ENCODE peak calls at places on chromosome 20, in nine cellular contexts. One of them, this sample, is unnamed.

GRCh38 chr20:34337544-34337943 is 25.5 kb upstream of the ITCH start:
- DNase-seq in neural crest cell: no peak
- DNase-seq in breast epithelium: no peak
- DNase-seq in gastrocnemius medialis: no peak
- DNase-seq in A549: no peak
- DNase-seq in uterus: no peak
- DNase-seq in fibroblast of lung: no peak
- DNase-seq in cardiac muscle cell: no peak
- DNase-seq in esophagus squamous epithelium: no peak
- DNase-seq in this sample: no peak

GRCh38 chr20:59385461-59385860 is 85.0 kb downstream of the EDN3 start:
- DNase-seq in breast epithelium: no peak
- DNase-seq in esophagus squamous epithelium: no peak
- DNase-seq in gastrocnemius medialis: no peak
- DNase-seq in neural crest cell: no peak
- DNase-seq in uterus: no peak
- DNase-seq in cardiac muscle cell: peak
- DNase-seq in A549: peak
- DNase-seq in fibroblast of lung: no peak
- DNase-seq in this sample: no peak

GRCh38 chr20:4830212-4830607 is 108.5 kb downstream of the PRND start:
- DNase-seq in A549: no peak
- DNase-seq in fibroblast of lung: no peak
- DNase-seq in gastrocnemius medialis: no peak
- DNase-seq in neural crest cell: no peak
- DNase-seq in breast epithelium: no peak
- DNase-seq in uterus: no peak
- DNase-seq in esophagus squamous epithelium: no peak
- DNase-seq in cardiac muscle cell: no peak
- DNase-seq in this sample: no peak

GRCh38 chr20:33465536-33466302 is 22.2 kb upstream of the SNTA1 start:
- DNase-seq in A549: no peak
- DNase-seq in gastrocnemius medialis: no peak
- DNase-seq in uterus: no peak
- DNase-seq in fibroblast of lung: peak
- DNase-seq in neural crest cell: peak
- DNase-seq in esophagus squamous epithelium: no peak
- DNase-seq in breast epithelium: no peak
- DNase-seq in cardiac muscle cell: no peak
- DNase-seq in this sample: no peak

GRCh38 chr20:6305536-6305935 is 182.7 kb upstream of the FERMT1 start:
- DNase-seq in fibroblast of lung: no peak
- DNase-seq in breast epithelium: no peak
- DNase-seq in neural crest cell: no peak
- DNase-seq in esophagus squamous epithelium: no peak
- DNase-seq in uterus: no peak
- DNase-seq in cardiac muscle cell: no peak
- DNase-seq in A549: no peak
- DNase-seq in gastrocnemius medialis: no peak
- DNase-seq in this sample: no peak

GRCh38 chr20:49916146-49917002 is 1.0 kb upstream of the SPATA2 start:
- DNase-seq in breast epithelium: no peak
- DNase-seq in gastrocnemius medialis: no peak
- DNase-seq in A549: peak
- DNase-seq in fibroblast of lung: peak
- DNase-seq in neural crest cell: no peak
- DNase-seq in uterus: no peak
- DNase-seq in esophagus squamous epithelium: no peak
- DNase-seq in cardiac muscle cell: no peak
- DNase-seq in this sample: no peak

GRCh38 chr20:8943638-8944037 is 125.2 kb upstream of the PLCB4 start:
- DNase-seq in esophagus squamous epithelium: no peak
- DNase-seq in fibroblast of lung: no peak
- DNase-seq in gastrocnemius medialis: no peak
- DNase-seq in uterus: no peak
- DNase-seq in A549: no peak
- DNase-seq in breast epithelium: no peak
- DNase-seq in neural crest cell: no peak
- DNase-seq in cardiac muscle cell: no peak
- DNase-seq in this sample: no peak

GRCh38 chr20:18506744-18507143 is 996 bp upstream of the SEC23B start:
- DNase-seq in A549: no peak
- DNase-seq in fibroblast of lung: no peak
- DNase-seq in breast epithelium: no peak
- DNase-seq in esophagus squamous epithelium: no peak
- DNase-seq in neural crest cell: no peak
- DNase-seq in gastrocnemius medialis: no peak
- DNase-seq in uterus: no peak
- DNase-seq in cardiac muscle cell: no peak
- DNase-seq in this sample: no peak

GRCh38 chr20:18623156-18623555 is 35.3 kb downstream of the DTD1 start:
- DNase-seq in cardiac muscle cell: no peak
- DNase-seq in gastrocnemius medialis: no peak
- DNase-seq in uterus: no peak
- DNase-seq in fibroblast of lung: no peak
- DNase-seq in neural crest cell: no peak
- DNase-seq in A549: no peak
- DNase-seq in esophagus squamous epithelium: no peak
- DNase-seq in breast epithelium: no peak
- DNase-seq in this sample: no peak

GRCh38 chr20:25992146-25992545 is 295.5 kb upstream of the ZNF337 start:
- DNase-seq in neural crest cell: no peak
- DNase-seq in cardiac muscle cell: no peak
- DNase-seq in uterus: no peak
- DNase-seq in breast epithelium: no peak
- DNase-seq in gastrocnemius medialis: no peak
- DNase-seq in esophagus squamous epithelium: no peak
- DNase-seq in fibroblast of lung: no peak
- DNase-seq in A549: no peak
- DNase-seq in this sample: no peak

GRCh38 chr20:50101281-50101680 is 11.7 kb downstream of the UBE2V1 start:
- DNase-seq in fibroblast of lung: no peak
- DNase-seq in cardiac muscle cell: no peak
- DNase-seq in esophagus squamous epithelium: no peak
- DNase-seq in gastrocnemius medialis: no peak
- DNase-seq in uterus: no peak
- DNase-seq in breast epithelium: no peak
- DNase-seq in neural crest cell: no peak
- DNase-seq in A549: no peak
- DNase-seq in this sample: no peak

GRCh38 chr20:5657190-5657872 is 92.9 kb upstream of the SHLD1 start:
- DNase-seq in fibroblast of lung: peak
- DNase-seq in uterus: peak
- DNase-seq in cardiac muscle cell: peak
- DNase-seq in neural crest cell: no peak
- DNase-seq in A549: peak
- DNase-seq in breast epithelium: no peak
- DNase-seq in esophagus squamous epithelium: no peak
- DNase-seq in gastrocnemius medialis: peak
- DNase-seq in this sample: no peak

GRCh38 chr20:19462491-19462890 is 250.0 kb downstream of the SLC24A3 start:
- DNase-seq in gastrocnemius medialis: no peak
- DNase-seq in uterus: no peak
- DNase-seq in fibroblast of lung: no peak
- DNase-seq in neural crest cell: no peak
- DNase-seq in A549: no peak
- DNase-seq in cardiac muscle cell: no peak
- DNase-seq in esophagus squamous epithelium: no peak
- DNase-seq in breast epithelium: no peak
- DNase-seq in this sample: peak

GRCh38 chr20:47740225-47741184 is 44.8 kb downstream of the SULF2 start:
- DNase-seq in neural crest cell: no peak
- DNase-seq in gastrocnemius medialis: peak
- DNase-seq in esophagus squamous epithelium: no peak
- DNase-seq in breast epithelium: no peak
- DNase-seq in fibroblast of lung: no peak
- DNase-seq in cardiac muscle cell: no peak
- DNase-seq in A549: peak
- DNase-seq in uterus: no peak
- DNase-seq in this sample: no peak

GRCh38 chr20:25042531-25043498 is 15.1 kb downstream of the ACSS1 start:
- DNase-seq in A549: no peak
- DNase-seq in breast epithelium: no peak
- DNase-seq in gastrocnemius medialis: no peak
- DNase-seq in uterus: no peak
- DNase-seq in cardiac muscle cell: no peak
- DNase-seq in fibroblast of lung: no peak
- DNase-seq in neural crest cell: no peak
- DNase-seq in esophagus squamous epithelium: peak
- DNase-seq in this sample: no peak

GRCh38 chr20:33267691-33268090 is 15.3 kb upstream of the BPIFB1 start:
- DNase-seq in uterus: no peak
- DNase-seq in A549: no peak
- DNase-seq in breast epithelium: no peak
- DNase-seq in neural crest cell: no peak
- DNase-seq in fibroblast of lung: no peak
- DNase-seq in gastrocnemius medialis: no peak
- DNase-seq in cardiac muscle cell: no peak
- DNase-seq in esophagus squamous epithelium: no peak
- DNase-seq in this sample: no peak

GRCh38 chr20:57335392-57335791 is 5.8 kb downstream of the SPO11 start:
- DNase-seq in gastrocnemius medialis: no peak
- DNase-seq in neural crest cell: no peak
- DNase-seq in fibroblast of lung: peak
- DNase-seq in cardiac muscle cell: no peak
- DNase-seq in uterus: no peak
- DNase-seq in breast epithelium: no peak
- DNase-seq in esophagus squamous epithelium: no peak
- DNase-seq in A549: peak
- DNase-seq in this sample: no peak
- TF ChIP-seq CTCF in gastrocnemius medialis: no peak
- TF ChIP-seq CTCF in neural crest cell: peak
- TF ChIP-seq CTCF in fibroblast of lung: no peak
- TF ChIP-seq CTCF in cardiac muscle cell: no peak
- TF ChIP-seq CTCF in uterus: no peak
- TF ChIP-seq CTCF in breast epithelium: no peak
- TF ChIP-seq CTCF in esophagus squamous epithelium: no peak
- TF ChIP-seq CTCF in A549: peak
- TF ChIP-seq CTCF in this sample: peak

GRCh38 chr20:1121439-1121838 is 3.0 kb downstream of the PSMF1 start:
- DNase-seq in neural crest cell: no peak
- DNase-seq in A549: no peak
- DNase-seq in uterus: no peak
- DNase-seq in gastrocnemius medialis: no peak
- DNase-seq in fibroblast of lung: no peak
- DNase-seq in breast epithelium: no peak
- DNase-seq in cardiac muscle cell: no peak
- DNase-seq in esophagus squamous epithelium: no peak
- DNase-seq in this sample: no peak

GRCh38 chr20:1119128-1119505 is 715 bp downstream of the PSMF1 start:
- DNase-seq in cardiac muscle cell: no peak
- DNase-seq in esophagus squamous epithelium: no peak
- DNase-seq in gastrocnemius medialis: no peak
- DNase-seq in breast epithelium: no peak
- DNase-seq in A549: no peak
- DNase-seq in neural crest cell: no peak
- DNase-seq in fibroblast of lung: no peak
- DNase-seq in uterus: no peak
- DNase-seq in this sample: no peak

GRCh38 chr20:1119524-1119923 is 1.1 kb downstream of the PSMF1 start:
- DNase-seq in gastrocnemius medialis: no peak
- DNase-seq in breast epithelium: no peak
- DNase-seq in fibroblast of lung: no peak
- DNase-seq in A549: no peak
- DNase-seq in neural crest cell: no peak
- DNase-seq in esophagus squamous epithelium: no peak
- DNase-seq in cardiac muscle cell: no peak
- DNase-seq in uterus: no peak
- DNase-seq in this sample: no peak

GRCh38 chr20:1118004-1118335 is 432 bp upstream of the PSMF1 start:
- DNase-seq in neural crest cell: no peak
- DNase-seq in A549: no peak
- DNase-seq in breast epithelium: no peak
- DNase-seq in gastrocnemius medialis: no peak
- DNase-seq in fibroblast of lung: no peak
- DNase-seq in uterus: no peak
- DNase-seq in esophagus squamous epithelium: no peak
- DNase-seq in cardiac muscle cell: no peak
- DNase-seq in this sample: no peak

DNA sequence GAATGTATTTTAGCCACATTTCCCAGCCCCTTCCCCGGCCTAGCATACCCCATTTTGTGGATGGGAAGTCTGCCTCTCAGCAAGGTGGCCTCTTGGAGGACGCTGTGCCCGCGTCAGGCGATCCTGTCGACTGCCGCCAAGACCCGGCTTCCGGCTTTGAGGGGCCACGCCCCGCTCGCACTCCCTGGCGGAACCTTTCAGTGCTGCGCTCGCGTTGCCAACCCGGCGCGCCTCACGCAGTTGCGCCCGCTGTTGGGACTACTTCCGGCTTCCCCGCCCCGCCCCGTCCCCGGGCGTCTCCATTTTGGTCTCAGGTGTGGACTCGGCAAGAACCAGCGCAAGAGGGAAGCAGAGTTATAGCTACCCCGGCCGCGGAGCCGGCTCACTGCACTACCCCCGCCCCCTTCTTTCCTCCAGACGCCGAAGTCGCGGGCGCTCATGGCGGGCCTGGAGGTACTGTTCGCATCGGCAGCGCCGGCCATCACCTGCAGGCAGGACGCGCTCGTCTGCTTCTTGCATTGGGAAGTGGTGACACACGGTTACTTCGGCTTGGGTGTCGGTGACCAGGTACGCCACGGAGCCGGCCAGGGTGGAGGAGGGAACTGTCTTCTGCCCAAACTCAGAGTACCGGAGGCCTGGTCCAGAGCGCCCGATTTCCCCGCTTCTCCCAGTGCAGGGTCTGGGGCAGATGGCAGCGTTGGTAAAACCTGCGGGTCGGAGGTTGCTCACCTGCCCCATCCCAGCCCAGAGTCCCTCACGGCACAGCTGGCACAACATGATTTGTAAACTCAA is at the start of gene PSMF1:
- DNase-seq in neural crest cell: peak
- DNase-seq in esophagus squamous epithelium: peak
- DNase-seq in breast epithelium: peak
- DNase-seq in A549: peak
- DNase-seq in uterus: peak
- DNase-seq in gastrocnemius medialis: peak
- DNase-seq in cardiac muscle cell: peak
- DNase-seq in fibroblast of lung: peak
- DNase-seq in this sample: peak
- TF ChIP-seq CTCF in neural crest cell: no peak
- TF ChIP-seq CTCF in esophagus squamous epithelium: peak
- TF ChIP-seq CTCF in breast epithelium: peak
- TF ChIP-seq CTCF in A549: no peak
- TF ChIP-seq CTCF in uterus: peak
- TF ChIP-seq CTCF in gastrocnemius medialis: peak
- TF ChIP-seq CTCF in cardiac muscle cell: no peak
- TF ChIP-seq CTCF in fibroblast of lung: no peak
- TF ChIP-seq CTCF in this sample: no peak

GRCh38 chr20:53939554-53940355 is 130.6 kb downstream of the BCAS1 start:
- DNase-seq in uterus: peak
- DNase-seq in neural crest cell: peak
- DNase-seq in breast epithelium: peak
- DNase-seq in A549: peak
- DNase-seq in fibroblast of lung: peak
- DNase-seq in cardiac muscle cell: peak
- DNase-seq in gastrocnemius medialis: peak
- DNase-seq in esophagus squamous epithelium: peak
- DNase-seq in this sample: peak
- TF ChIP-seq CTCF in uterus: peak
- TF ChIP-seq CTCF in neural crest cell: peak
- TF ChIP-seq CTCF in breast epithelium: peak
- TF ChIP-seq CTCF in A549: peak
- TF ChIP-seq CTCF in fibroblast of lung: peak
- TF ChIP-seq CTCF in cardiac muscle cell: peak
- TF ChIP-seq CTCF in gastrocnemius medialis: peak
- TF ChIP-seq CTCF in esophagus squamous epithelium: peak
- TF ChIP-seq CTCF in this sample: peak

GRCh38 chr20:45100563-45101245 is at the start of gene KCNS1:
- DNase-seq in cardiac muscle cell: peak
- DNase-seq in uterus: no peak
- DNase-seq in neural crest cell: peak
- DNase-seq in esophagus squamous epithelium: no peak
- DNase-seq in fibroblast of lung: peak
- DNase-seq in gastrocnemius medialis: no peak
- DNase-seq in breast epithelium: no peak
- DNase-seq in A549: no peak
- DNase-seq in this sample: no peak
- TF ChIP-seq CTCF in cardiac muscle cell: peak
- TF ChIP-seq CTCF in uterus: no peak
- TF ChIP-seq CTCF in neural crest cell: no peak
- TF ChIP-seq CTCF in esophagus squamous epithelium: no peak
- TF ChIP-seq CTCF in fibroblast of lung: no peak
- TF ChIP-seq CTCF in gastrocnemius medialis: no peak
- TF ChIP-seq CTCF in breast epithelium: no peak
- TF ChIP-seq CTCF in A549: no peak
- TF ChIP-seq CTCF in this sample: peak